ENCODE peak calls at places on chromosome 4, in six cellular contexts. C, Z, M, W, A and I are unnamed samples.

GRCh38 chr4:19776021-19776459 is 475.7 kb upstream of the SLIT2 start:
- DNase-seq in C (no peak), Z (no peak), M (no peak), W (no peak), A (no peak), I (no peak)

GRCh38 chr4:123976285-123976684 is 579.7 kb downstream of the SPRY1 start:
- DNase-seq in C (no peak), Z (no peak), M (no peak), W (no peak), A (no peak), I (peak)

GRCh38 chr4:167183036-167183435 is 51.3 kb downstream of the SPOCK3 start:
- DNase-seq in C (no peak), Z (no peak), M (no peak), W (no peak), A (no peak), I (no peak)

GRCh38 chr4:86498560-86499166 is 95.5 kb upstream of the PTPN13 start:
- DNase-seq in C (peak), Z (no peak), M (no peak), W (peak), A (no peak), I (peak)

GRCh38 chr4:109184421-109184956 is 118.0 kb downstream of the COL25A1 start:
- DNase-seq in C (no peak), Z (no peak), M (no peak), W (no peak), A (no peak), I (no peak)

GRCh38 chr4:15695240-15695699 is 7.6 kb upstream of the BST1 start:
- DNase-seq in C (no peak), Z (peak), M (no peak), W (no peak), A (no peak), I (peak)

GRCh38 chr4:159443975-159444374 is 341.1 kb downstream of the RAPGEF2 start:
- DNase-seq in C (no peak), Z (no peak), M (no peak), W (no peak), A (no peak), I (no peak)

GRCh38 chr4:173057442-173057841 is 111.2 kb upstream of the GALNT7 start:
- DNase-seq in C (no peak), Z (no peak), M (no peak), W (no peak), A (no peak), I (no peak)

GRCh38 chr4:30719363-30720020 is 677 bp upstream of the PCDH7 start:
- DNase-seq in C (no peak), Z (peak), M (no peak), W (no peak), A (peak), I (peak)

GRCh38 chr4:104976258-104976657 is 170.4 kb upstream of the TET2 start:
- DNase-seq in C (no peak), Z (no peak), M (no peak), W (no peak), A (no peak), I (no peak)

GRCh38 chr4:126375462-126376054 is 1060.8 kb downstream of the FAT4 start:
- DNase-seq in C (no peak), Z (no peak), M (no peak), W (no peak), A (no peak), I (no peak)

GRCh38 chr4:57044279-57044678 is 65.6 kb downstream of the POLR2B start:
- DNase-seq in C (no peak), Z (no peak), M (no peak), W (no peak), A (no peak), I (no peak)

GRCh38 chr4:77015390-77015789 is 60.4 kb downstream of the CCNI start:
- DNase-seq in C (no peak), Z (no peak), M (no peak), W (no peak), A (no peak), I (peak)

GRCh38 chr4:122747068-122747467 is 14.6 kb downstream of the BBS12 start:
- DNase-seq in C (no peak), Z (no peak), M (no peak), W (no peak), A (no peak), I (no peak)

GRCh38 chr4:121108557-121108956 is 36.2 kb upstream of the NDNF start:
- DNase-seq in C (no peak), Z (no peak), M (no peak), W (no peak), A (no peak), I (no peak)

GRCh38 chr4:155433636-155434360 is 57.0 kb upstream of the MAP9 start:
- DNase-seq in C (no peak), Z (no peak), M (no peak), W (no peak), A (no peak), I (no peak)

GRCh38 chr4:7842384-7843279 is 97.0 kb downstream of the AFAP1 start:
- DNase-seq in C (no peak), Z (no peak), M (no peak), W (no peak), A (no peak), I (no peak)
- TF ChIP-seq CREB1 in C (no peak), Z (no peak), M (no peak), W (no peak), A (no peak), I (no peak)

GRCh38 chr4:102438873-102439614 is 62.1 kb upstream of the NFKB1 start:
- DNase-seq in C (peak), Z (no peak), M (no peak), W (no peak), A (no peak), I (peak)
- TF ChIP-seq CREB1 in C (peak), Z (no peak), M (no peak), W (no peak), A (no peak), I (no peak)

GRCh38 chr4:114378306-114378903 is 220.2 kb upstream of the UGT8 start:
- DNase-seq in C (no peak), Z (no peak), M (no peak), W (no peak), A (no peak), I (no peak)
- TF ChIP-seq CREB1 in C (no peak), Z (no peak), M (no peak), W (no peak), A (no peak), I (no peak)

GRCh38 chr4:8763966-8764901 is 107.4 kb downstream of the HMX1 start:
- DNase-seq in C (no peak), Z (peak), M (no peak), W (no peak), A (no peak), I (no peak)

GRCh38 chr4:8766610-8767009 is 105.0 kb downstream of the HMX1 start:
- DNase-seq in C (no peak), Z (peak), M (no peak), W (no peak), A (no peak), I (no peak)

GRCh38 chr4:8762951-8763735 is 108.5 kb downstream of the HMX1 start:
- DNase-seq in C (no peak), Z (peak), M (no peak), W (no peak), A (no peak), I (no peak)

GRCh38 chr4:8765631-8766590 is 105.7 kb downstream of the HMX1 start:
- DNase-seq in C (no peak), Z (peak), M (no peak), W (no peak), A (no peak), I (no peak)

GRCh38 chr4:8765084-8765483 is 106.6 kb downstream of the HMX1 start:
- DNase-seq in C (no peak), Z (peak), M (no peak), W (no peak), A (no peak), I (no peak)
- TF ChIP-seq CREB1 in C (no peak), Z (no peak), M (no peak), W (no peak), A (no peak), I (no peak)

DNA sequence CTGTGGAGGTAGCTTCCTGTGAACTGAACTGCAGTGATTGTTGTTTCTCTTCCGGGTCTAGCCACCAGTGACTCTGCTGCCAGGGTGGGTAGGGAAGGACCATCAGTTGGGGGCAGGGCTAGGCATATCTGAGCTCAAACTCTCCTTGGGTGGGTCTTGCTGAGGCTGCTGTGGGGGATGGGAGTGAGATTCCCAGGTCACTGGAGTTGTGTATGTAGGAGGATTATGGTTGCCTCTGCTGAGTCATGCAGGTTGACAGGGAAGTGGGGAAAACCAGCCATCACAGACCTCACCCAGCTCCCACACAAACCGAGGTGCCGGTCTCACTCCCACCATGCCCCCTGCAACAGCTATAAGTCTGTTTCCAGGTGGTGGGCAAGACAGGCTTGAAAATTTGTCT is 1937.8 kb downstream of the PCDH7 start:
- DNase-seq in C (no peak), Z (no peak), M (no peak), W (no peak), A (no peak), I (no peak)
- TF ChIP-seq CREB1 in C (no peak), Z (no peak), M (no peak), W (no peak), A (no peak), I (no peak)

GRCh38 chr4:150033937-150034336 is 44.3 kb upstream of the DCLK2 start:
- DNase-seq in C (no peak), Z (no peak), M (no peak), W (no peak), A (no peak), I (no peak)
- TF ChIP-seq CREB1 in C (no peak), Z (no peak), M (no peak), W (no peak), A (no peak), I (no peak)